ENCODE peak calls at places on chromosome X, in seven cellular contexts. I, C, W, M, E, A and S are unnamed samples.

GRCh38 chrX:72100824-72101351 is 30.8 kb downstream of the RTL5 start:
- DNase-seq in M (no peak), C (no peak), I (peak), E (no peak), W (peak), A (peak), S (no peak)

GRCh38 chrX:42485621-42486020 is 292.3 kb downstream of the PPP1R2C start:
- DNase-seq in C (no peak), W (no peak), M (no peak), A (no peak), I (no peak), E (no peak), S (no peak)

GRCh38 chrX:2965965-2966364 is 36.8 kb upstream of the ARSD start:
- DNase-seq in I (no peak), W (peak), C (no peak), A (no peak), E (no peak), M (no peak), S (no peak)

GRCh38 chrX:6732101-6732500 is 197.2 kb upstream of the VCX3A start:
- DNase-seq in W (no peak), M (no peak), E (no peak), C (no peak), A (no peak), I (no peak), S (no peak)

GRCh38 chrX:106415276-106415895 is 196.4 kb upstream of the RADX start:
- DNase-seq in M (peak), C (peak), I (no peak), E (no peak), W (peak), A (no peak), S (peak)

GRCh38 chrX:133081990-133082389 is 14.9 kb downstream of the USP26 start:
- DNase-seq in E (no peak), I (no peak), A (no peak), C (no peak), W (no peak), M (no peak), S (no peak)

GRCh38 chrX:132330156-132330729 is 111.0 kb upstream of the RAP2C start:
- DNase-seq in W (no peak), A (no peak), M (no peak), I (no peak), C (no peak), E (no peak), S (no peak)

GRCh38 chrX:40104649-40105015 is 6.9 kb upstream of the BCOR start:
- DNase-seq in A (no peak), I (no peak), C (no peak), E (no peak), W (peak), M (peak), S (peak)

GRCh38 chrX:34918856-34919255 is 23.7 kb upstream of the FAM47B start:
- DNase-seq in A (no peak), W (no peak), I (no peak), M (peak), E (no peak), C (peak), S (peak)

GRCh38 chrX:109281478-109282275 is 200.2 kb downstream of the GUCY2F start:
- DNase-seq in I (no peak), E (no peak), M (peak), W (no peak), A (no peak), C (peak), S (no peak)

GRCh38 chrX:13102636-13103035 is 58.2 kb upstream of the FAM9C start:
- DNase-seq in I (no peak), E (no peak), M (peak), C (peak), A (no peak), W (no peak), S (no peak)